ENCODE peak calls at places on chromosomes 13 and 19, in ten cellular contexts. O, R, W, T, P, G, E, F, K and B are unnamed samples.

GRCh38 chr19:5466814-5467291 is 11.6 kb downstream of the ZNRF4 start:
- DNase-seq in O (no peak), R (no peak), W (no peak), T (no peak), P (no peak), G (no peak), E (no peak), F (no peak), K (no peak), B (peak; percentile 28)

GRCh38 chr13:96499646-96500045 is 409.7 kb downstream of the HS6ST3 start:
- DNase-seq in O (no peak), R (no peak), W (no peak), T (no peak), P (no peak), G (no peak), E (no peak), F (no peak), K (no peak), B (peak; percentile 7)

GRCh38 chr19:58513694-58514563 is 2.1 kb upstream of the SLC27A5 start:
- DNase-seq in O (peak; percentile 84), R (no peak), W (no peak), T (peak; percentile 54), P (peak; percentile 83), G (no peak), E (peak; percentile 44), F (peak; percentile 75), K (peak; percentile 56), B (peak; percentile 96)

GRCh38 chr19:19595171-19595701 is 23.3 kb downstream of the PBX4 start:
- DNase-seq in O (no peak), R (no peak), W (no peak), T (peak; percentile 6), P (peak; percentile 73), G (no peak), E (no peak), F (peak; percentile 31), K (no peak), B (no peak)

GRCh38 chr19:40803857-40804782 is 5.1 kb downstream of the EGLN2 start:
- DNase-seq in O (peak; percentile 57), R (no peak), W (no peak), T (no peak), P (no peak), G (no peak), E (no peak), F (no peak), K (no peak), B (no peak)

GRCh38 chr13:27131202-27131623 is 40.4 kb downstream of the USP12 start:
- DNase-seq in O (peak; percentile 70), R (no peak), W (no peak), T (no peak), P (no peak), G (no peak), E (peak; percentile 98), F (no peak), K (peak; percentile 66), B (peak; percentile 53)

GRCh38 chr13:80116107-80116506 is 224.8 kb downstream of the SPRY2 start:
- DNase-seq in O (no peak), R (peak; percentile 49), W (no peak), T (no peak), P (peak; percentile 87), G (peak; percentile 60), E (peak; percentile 32), F (no peak), K (peak; percentile 82), B (no peak)

GRCh38 chr19:48745208-48745995 is 1.3 kb downstream of the IZUMO1 start:
- DNase-seq in O (peak; percentile 30), R (no peak), W (no peak), T (peak; percentile 66), P (peak; percentile 52), G (no peak), E (peak; percentile 31), F (no peak), K (peak; percentile 31), B (peak; percentile 68)

GRCh38 chr19:56566904-56567273 is 379 bp upstream of the ZNF470 start:
- DNase-seq in O (peak; percentile 2), R (no peak), W (no peak), T (peak; percentile 33), P (peak; percentile 44), G (peak; percentile 49), E (no peak), F (peak; percentile 20), K (no peak), B (peak; percentile 58)

GRCh38 chr13:83878691-83879410 is 3.4 kb downstream of the SLITRK1 start:
- DNase-seq in O (no peak), R (no peak), W (no peak), T (no peak), P (no peak), G (no peak), E (no peak), F (no peak), K (no peak), B (no peak)

GRCh38 chr13:30796833-30797601 is 61.7 kb downstream of the ALOX5AP start:
- DNase-seq in O (no peak), R (no peak), W (no peak), T (no peak), P (no peak), G (no peak), E (peak; percentile 64), F (peak; percentile 82), K (peak; percentile 78), B (no peak)

GRCh38 chr19:14375055-14375581 is 6.1 kb upstream of the ADGRE5 start:
- DNase-seq in O (peak; percentile 72), R (no peak), W (no peak), T (no peak), P (no peak), G (no peak), E (no peak), F (peak; percentile 32), K (no peak), B (no peak)

GRCh38 chr13:27636624-27637288 is 15.1 kb downstream of the POLR1D start:
- DNase-seq in O (no peak), R (no peak), W (no peak), T (no peak), P (peak; percentile 47), G (no peak), E (peak; percentile 57), F (no peak), K (peak; percentile 62), B (no peak)

GRCh38 chr19:46979770-46980105 is 39.9 kb upstream of the NPAS1 start:
- DNase-seq in O (no peak), R (no peak), W (no peak), T (no peak), P (no peak), G (no peak), E (no peak), F (no peak), K (no peak), B (no peak)
- H3K27ac ChIP-seq in O (no peak overlapping the region), R (no peak overlapping the region), W (no peak overlapping the region), T (no peak overlapping the region), P (no peak overlapping the region), G (no peak overlapping the region), E (no peak overlapping the region), F (peak overlapping the region; percentile 27), K (no peak overlapping the region), B (no peak overlapping the region)

GRCh38 chr19:2288010-2288742 is 6.2 kb upstream of the PEAK3 start:
- DNase-seq in O (no peak), R (no peak), W (no peak), T (no peak), P (no peak), G (no peak), E (no peak), F (no peak), K (no peak), B (no peak)
- H3K4me3 ChIP-seq in O (no peak overlapping the region), R (no peak overlapping the region), W (no peak overlapping the region), T (no peak overlapping the region), P (no peak overlapping the region), G (no peak overlapping the region), E (no peak overlapping the region), F (no peak overlapping the region), K (no peak overlapping the region), B (no peak overlapping the region)

GRCh38 chr19:4035582-4035981 is 28.0 kb downstream of the PIAS4 start:
- DNase-seq in O (no peak), R (no peak), W (no peak), T (no peak), P (no peak), G (no peak), E (no peak), F (no peak), K (peak; percentile 23), B (no peak)

GRCh38 chr19:4034048-4035017 is 26.8 kb downstream of the PIAS4 start:
- DNase-seq in O (no peak), R (no peak), W (no peak), T (no peak), P (no peak), G (no peak), E (no peak), F (no peak), K (no peak), B (no peak)

GRCh38 chr19:4036576-4037300 is 29.2 kb downstream of the PIAS4 start:
- DNase-seq in O (no peak), R (no peak), W (no peak), T (no peak), P (no peak), G (no peak), E (no peak), F (no peak), K (peak; percentile 6), B (no peak)

GRCh38 chr19:4033028-4033956 is 25.8 kb downstream of the PIAS4 start:
- DNase-seq in O (no peak), R (no peak), W (no peak), T (no peak), P (no peak), G (no peak), E (no peak), F (no peak), K (no peak), B (no peak)

GRCh38 chr19:4035018-4035566 is 27.6 kb downstream of the PIAS4 start:
- DNase-seq in O (no peak), R (no peak), W (no peak), T (no peak), P (no peak), G (no peak), E (no peak), F (no peak), K (no peak), B (no peak)
- H3K27ac ChIP-seq in O (no peak overlapping the region), R (no peak overlapping the region), W (no peak overlapping the region), T (peak overlapping the region; percentile 87), P (no peak overlapping the region), G (no peak overlapping the region), E (no peak overlapping the region), F (no peak overlapping the region), K (no peak overlapping the region), B (no peak overlapping the region)

GRCh38 chr19:1244693-1245451 is 3.3 kb downstream of the ATP5F1D start:
- DNase-seq in O (no peak), R (no peak), W (no peak), T (no peak), P (no peak), G (no peak), E (no peak), F (no peak), K (no peak), B (peak; percentile 62)

GRCh38 chr19:1243768-1244692 is 2.5 kb downstream of the ATP5F1D start:
- DNase-seq in O (peak; percentile 75), R (no peak), W (no peak), T (peak; percentile 75), P (peak; percentile 85), G (peak; percentile 86), E (peak; percentile 67), F (peak; percentile 88), K (peak; percentile 51), B (peak; percentile 93)

GRCh38 chr19:1245884-1246816 is 2.2 kb upstream of the MIDN start:
- DNase-seq in O (no peak), R (no peak), W (no peak), T (no peak), P (no peak), G (no peak), E (no peak), F (no peak), K (no peak), B (peak; percentile 79)

GRCh38 chr19:1247747-1248453 is 483 bp upstream of the MIDN start:
- DNase-seq in O (peak; percentile 73), R (no peak), W (no peak), T (no peak), P (peak; percentile 62), G (peak; percentile 80), E (no peak), F (no peak), K (peak; percentile 56), B (peak; percentile 88)

GRCh38 chr19:1245468-1245867 is 2.9 kb upstream of the MIDN start:
- DNase-seq in O (no peak), R (no peak), W (no peak), T (no peak), P (no peak), G (no peak), E (no peak), F (no peak), K (no peak), B (no peak)
- H3K4me3 ChIP-seq in O (no peak overlapping the region), R (no peak overlapping the region), W (peak overlapping the region; percentile 44), T (peak overlapping the region; percentile 9), P (no peak overlapping the region), G (no peak overlapping the region), E (no peak overlapping the region), F (no peak overlapping the region), K (no peak overlapping the region), B (no peak overlapping the region)